ENCODE peak calls at places on chromosomes 6 and 20, in eight cellular contexts. T is cardiac fibroblast; Y is EH; M is HTR-8/SVneo; Z is epithelial cell of proximal tubule; V is HFFc6; A is stimulated activated naive B cell treated with anti-CD40 and anti-IgM and Interleukin-4, amounts not matched to agents 10 μg/mL and 1 μg/mL and 100 μg/mL, for 72 hours; J is mesenteric fat pad. F is an unnamed sample.

GRCh38 chr6:122049341-122049740 is 350.1 kb upstream of the HSF2 start:
- DNase-seq in T (no peak), Y (peak; percentile 27), M (no peak), Z (no peak), V (no peak), A (no peak), J (no peak), F (no peak)

GRCh38 chr20:12989586-12989985 is 19.2 kb upstream of the SPTLC3 start:
- DNase-seq in T (no peak), Y (no peak), M (no peak), Z (no peak), V (no peak), A (no peak), J (no peak), F (no peak)

GRCh38 chr6:166955121-166955864 is 1.1 kb downstream of the RNASET2 start:
- DNase-seq in T (no peak), Y (no peak), M (no peak), Z (no peak), V (no peak), A (peak; percentile 69), J (peak; percentile 85), F (peak; percentile 90)

GRCh38 chr20:35954907-35955251 is 577 bp upstream of the SCAND1 start:
- DNase-seq in T (peak; percentile 58), Y (peak; percentile 51), M (no peak), Z (no peak), V (peak; percentile 12), A (no peak), J (no peak), F (no peak)

GRCh38 chr6:14037402-14038277 is 79.9 kb upstream of the CD83 start:
- DNase-seq in T (peak; percentile 61), Y (peak; percentile 71), M (peak; percentile 39), Z (no peak), V (peak; percentile 73), A (no peak), J (no peak), F (no peak)

GRCh38 chr6:168554472-168554871 is 113.5 kb downstream of the SMOC2 start:
- DNase-seq in T (no peak), Y (no peak), M (no peak), Z (no peak), V (no peak), A (no peak), J (no peak), F (no peak)

GRCh38 chr20:51715028-51715872 is 52.9 kb downstream of the ATP9A start:
- DNase-seq in T (no peak), Y (no peak), M (no peak), Z (no peak), V (no peak), A (no peak), J (peak; percentile 8), F (no peak)

GRCh38 chr6:151289399-151290007 is 49.7 kb downstream of the AKAP12 start:
- DNase-seq in T (peak; percentile 64), Y (no peak), M (no peak), Z (no peak), V (no peak), A (peak; percentile 18), J (no peak), F (no peak)

GRCh38 chr6:164523060-164523459 is 786.3 kb downstream of the C6orf118 start:
- DNase-seq in T (no peak), Y (no peak), M (no peak), Z (no peak), V (no peak), A (no peak), J (no peak), F (no peak)

GRCh38 chr20:38434310-38434741 is 802 bp downstream of the SNHG17 start:
- DNase-seq in T (peak; percentile 36), Y (peak; percentile 38), M (no peak), Z (no peak), V (no peak), A (peak; percentile 19), J (no peak), F (peak; percentile 80)

GRCh38 chr6:32947552-32948465 is 5.1 kb downstream of the HLA-DMA start:
- DNase-seq in T (peak; percentile 43), Y (peak; percentile 60), M (peak; percentile 42), Z (no peak), V (peak; percentile 44), A (no peak), J (no peak), F (no peak)

GRCh38 chr6:5361371-5361770 is 100.1 kb downstream of the FARS2 start:
- DNase-seq in T (peak; percentile 79), Y (peak; percentile 27), M (no peak), Z (no peak), V (no peak), A (no peak), J (no peak), F (no peak)

GRCh38 chr6:4010682-4011081 is 68.3 kb downstream of the FAM217A start:
- DNase-seq in T (no peak), Y (no peak), M (no peak), Z (no peak), V (no peak), A (no peak), J (no peak), F (no peak)

GRCh38 chr20:41573955-41574354 is 44.2 kb downstream of the CHD6 start:
- DNase-seq in T (no peak), Y (no peak), M (no peak), Z (no peak), V (no peak), A (no peak), J (no peak), F (no peak)

GRCh38 chr6:7914311-7914710 is 3.7 kb upstream of the TXNDC5 start:
- DNase-seq in T (no peak), Y (no peak), M (no peak), Z (no peak), V (no peak), A (no peak), J (no peak), F (no peak)

GRCh38 chr20:54044156-54044555 is 26.2 kb downstream of the BCAS1 start:
- DNase-seq in T (peak; percentile 71), Y (peak; percentile 73), M (no peak), Z (no peak), V (peak; percentile 74), A (no peak), J (no peak), F (no peak)